ENCODE peak calls at places on chromosome 3, in six cellular contexts. One of them, this sample, is unnamed. For H3K27me3, the result is how much of the 10 kb centered on the place peaks cover.

GRCh38 chr3:144586382-144586781 is 614.8 kb downstream of the DIPK2A start:
- DNase-seq in heart left ventricle: no peak
- DNase-seq in colonic mucosa: no peak
- DNase-seq in testis: no peak
- DNase-seq in psoas muscle: no peak
- DNase-seq in pancreas: no peak
- DNase-seq in this sample: no peak

GRCh38 chr3:140421884-140422283 is 256.0 kb upstream of the TRIM42 start:
- DNase-seq in colonic mucosa: no peak
- DNase-seq in pancreas: no peak
- DNase-seq in heart left ventricle: no peak
- DNase-seq in testis: no peak
- DNase-seq in psoas muscle: no peak
- DNase-seq in this sample: no peak

GRCh38 chr3:114389156-114389555 is 95.3 kb downstream of the TIGIT start:
- DNase-seq in heart left ventricle: no peak
- DNase-seq in testis: no peak
- DNase-seq in colonic mucosa: no peak
- DNase-seq in pancreas: no peak
- DNase-seq in psoas muscle: no peak
- DNase-seq in this sample: no peak

GRCh38 chr3:12541625-12542024 is 3.7 kb downstream of the MKRN2OS start:
- DNase-seq in heart left ventricle: no peak
- DNase-seq in colonic mucosa: no peak
- DNase-seq in psoas muscle: no peak
- DNase-seq in testis: peak
- DNase-seq in pancreas: no peak
- DNase-seq in this sample: no peak

GRCh38 chr3:52532517-52532837 is 1.2 kb downstream of the NT5DC2 start:
- DNase-seq in testis: no peak
- DNase-seq in heart left ventricle: no peak
- DNase-seq in psoas muscle: no peak
- DNase-seq in pancreas: peak
- DNase-seq in colonic mucosa: no peak
- DNase-seq in this sample: peak

GRCh38 chr3:25235033-25235432 is 193.0 kb upstream of the RARB start:
- DNase-seq in heart left ventricle: no peak
- DNase-seq in colonic mucosa: no peak
- DNase-seq in testis: no peak
- DNase-seq in pancreas: no peak
- DNase-seq in psoas muscle: no peak
- DNase-seq in this sample: no peak

GRCh38 chr3:37100411-37100810 is 74.0 kb downstream of the LRRFIP2 start:
- DNase-seq in colonic mucosa: no peak
- DNase-seq in heart left ventricle: no peak
- DNase-seq in pancreas: no peak
- DNase-seq in testis: no peak
- DNase-seq in psoas muscle: no peak
- DNase-seq in this sample: no peak

GRCh38 chr3:57959407-57960173 is 48.6 kb upstream of the FLNB start:
- DNase-seq in pancreas: no peak
- DNase-seq in heart left ventricle: peak
- DNase-seq in colonic mucosa: peak
- DNase-seq in testis: peak
- DNase-seq in psoas muscle: no peak
- DNase-seq in this sample: peak

GRCh38 chr3:51687472-51688205 is 16.6 kb downstream of the TEX264 start:
- DNase-seq in testis: no peak
- DNase-seq in psoas muscle: no peak
- DNase-seq in pancreas: no peak
- DNase-seq in heart left ventricle: peak
- DNase-seq in colonic mucosa: no peak
- DNase-seq in this sample: no peak

GRCh38 chr3:16290007-16290826 is 25.2 kb downstream of the OXNAD1 start:
- DNase-seq in pancreas: no peak
- DNase-seq in testis: peak
- DNase-seq in colonic mucosa: peak
- DNase-seq in heart left ventricle: peak
- DNase-seq in psoas muscle: no peak
- DNase-seq in this sample: peak

GRCh38 chr3:75906555-75907112 is 121.3 kb upstream of the ZNF717 start:
- DNase-seq in heart left ventricle: no peak
- DNase-seq in pancreas: peak
- DNase-seq in testis: peak
- DNase-seq in colonic mucosa: no peak
- DNase-seq in psoas muscle: peak
- DNase-seq in this sample: no peak

GRCh38 chr3:123337226-123337625 is 111.7 kb downstream of the ADCY5 start:
- DNase-seq in pancreas: peak
- DNase-seq in colonic mucosa: no peak
- DNase-seq in heart left ventricle: no peak
- DNase-seq in psoas muscle: no peak
- DNase-seq in testis: no peak
- DNase-seq in this sample: no peak

GRCh38 chr3:122576174-122576940 is 1.1 kb upstream of the PARP15 start:
- DNase-seq in testis: no peak
- DNase-seq in pancreas: no peak
- DNase-seq in heart left ventricle: no peak
- DNase-seq in colonic mucosa: no peak
- DNase-seq in psoas muscle: no peak
- DNase-seq in this sample: no peak

GRCh38 chr3:4904801-4905695 is 74.2 kb upstream of the BHLHE40 start:
- DNase-seq in testis: no peak
- DNase-seq in heart left ventricle: no peak
- DNase-seq in psoas muscle: no peak
- DNase-seq in pancreas: no peak
- DNase-seq in colonic mucosa: peak
- DNase-seq in this sample: no peak

GRCh38 chr3:194466761-194467356 is 19.9 kb downstream of the ATP13A3 start:
- DNase-seq in colonic mucosa: no peak
- DNase-seq in pancreas: no peak
- DNase-seq in psoas muscle: no peak
- DNase-seq in heart left ventricle: no peak
- DNase-seq in testis: no peak
- DNase-seq in this sample: no peak

GRCh38 chr3:141050576-141050912 is 603 bp upstream of the SPSB4 start:
- DNase-seq in testis: no peak
- DNase-seq in psoas muscle: no peak
- DNase-seq in heart left ventricle: peak
- DNase-seq in colonic mucosa: no peak
- DNase-seq in pancreas: no peak
- DNase-seq in this sample: no peak

GRCh38 chr3:161081675-161082462 is 23.3 kb downstream of the B3GALNT1 start:
- DNase-seq in colonic mucosa: no peak
- DNase-seq in psoas muscle: no peak
- DNase-seq in testis: no peak
- DNase-seq in heart left ventricle: peak
- DNase-seq in pancreas: no peak
- DNase-seq in this sample: no peak

GRCh38 chr3:183502782-183503181 is 52.7 kb downstream of the KLHL6 start:
- DNase-seq in testis: peak
- DNase-seq in colonic mucosa: no peak
- DNase-seq in heart left ventricle: no peak
- DNase-seq in pancreas: no peak
- DNase-seq in psoas muscle: no peak
- DNase-seq in this sample: no peak

GRCh38 chr3:115832265-115832664 is 209.0 kb downstream of the GAP43 start:
- DNase-seq in pancreas: no peak
- DNase-seq in testis: no peak
- DNase-seq in psoas muscle: no peak
- DNase-seq in heart left ventricle: no peak
- DNase-seq in colonic mucosa: no peak
- DNase-seq in this sample: no peak

GRCh38 chr3:65922441-65922840 is 116.3 kb downstream of the MAGI1 start:
- DNase-seq in pancreas: no peak
- DNase-seq in heart left ventricle: no peak
- DNase-seq in psoas muscle: no peak
- DNase-seq in colonic mucosa: no peak
- DNase-seq in testis: no peak
- DNase-seq in this sample: no peak

GRCh38 chr3:40340541-40341170 is 31.1 kb downstream of the EIF1B start:
- DNase-seq in pancreas: no peak
- DNase-seq in psoas muscle: no peak
- DNase-seq in heart left ventricle: no peak
- DNase-seq in testis: no peak
- DNase-seq in colonic mucosa: no peak
- DNase-seq in this sample: no peak

GRCh38 chr3:122030381-122031122 is 8.5 kb upstream of the ILDR1 start:
- DNase-seq in psoas muscle: no peak
- DNase-seq in heart left ventricle: no peak
- DNase-seq in colonic mucosa: no peak
- DNase-seq in pancreas: no peak
- DNase-seq in testis: no peak
- DNase-seq in this sample: no peak

GRCh38 chr3:114380233-114380645 is 86.4 kb downstream of the TIGIT start:
- DNase-seq in testis: peak
- DNase-seq in pancreas: no peak
- DNase-seq in psoas muscle: peak
- DNase-seq in heart left ventricle: peak
- DNase-seq in colonic mucosa: peak
- DNase-seq in this sample: peak

GRCh38 chr3:72665701-72666443 is 182.4 kb downstream of the SHQ1 start:
- DNase-seq in heart left ventricle: no peak
- DNase-seq in testis: peak
- DNase-seq in colonic mucosa: peak
- DNase-seq in pancreas: no peak
- DNase-seq in psoas muscle: no peak
- DNase-seq in this sample: no peak
- TF ChIP-seq CTCF in heart left ventricle: peak
- TF ChIP-seq CTCF in testis: peak
- TF ChIP-seq CTCF in colonic mucosa: peak
- TF ChIP-seq CTCF in pancreas: peak
- TF ChIP-seq CTCF in psoas muscle: peak
- TF ChIP-seq CTCF in this sample: peak

GRCh38 chr3:181727122-181728036 is 15.7 kb downstream of the SOX2 start:
- DNase-seq in pancreas: no peak
- DNase-seq in heart left ventricle: no peak
- DNase-seq in colonic mucosa: no peak
- DNase-seq in psoas muscle: no peak
- DNase-seq in testis: no peak
- DNase-seq in this sample: no peak
- H3K27me3 ChIP-seq in pancreas: under half
- H3K27me3 ChIP-seq in heart left ventricle: half or more
- H3K27me3 ChIP-seq in colonic mucosa: half or more
- H3K27me3 ChIP-seq in psoas muscle: under half
- H3K27me3 ChIP-seq in testis: under half
- H3K27me3 ChIP-seq in this sample: under half

DNA sequence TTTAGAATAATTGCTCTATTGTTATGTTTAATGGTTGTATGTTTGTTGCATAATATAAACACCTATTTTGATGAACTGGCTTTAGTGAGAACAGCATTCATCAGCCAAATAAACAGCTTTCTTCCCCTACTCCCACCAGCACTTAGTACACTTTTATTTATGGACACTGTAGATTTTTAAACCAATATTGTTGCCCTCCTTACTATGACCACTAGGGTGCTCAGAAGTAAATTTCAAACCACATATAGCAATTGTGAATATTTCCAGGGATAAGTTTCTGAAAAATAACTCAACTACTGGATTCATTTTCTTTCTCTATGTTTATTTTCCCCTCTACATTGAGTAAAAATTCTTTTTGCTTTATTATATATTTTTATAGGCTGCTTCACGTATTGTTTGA is 84.7 kb upstream of the PTX3 start:
- DNase-seq in colonic mucosa: no peak
- DNase-seq in psoas muscle: no peak
- DNase-seq in testis: no peak
- DNase-seq in heart left ventricle: no peak
- DNase-seq in pancreas: no peak
- DNase-seq in this sample: no peak
- TF ChIP-seq CTCF in colonic mucosa: no peak
- TF ChIP-seq CTCF in psoas muscle: no peak
- TF ChIP-seq CTCF in testis: no peak
- TF ChIP-seq CTCF in heart left ventricle: no peak
- TF ChIP-seq CTCF in pancreas: no peak
- TF ChIP-seq CTCF in this sample: no peak

DNA sequence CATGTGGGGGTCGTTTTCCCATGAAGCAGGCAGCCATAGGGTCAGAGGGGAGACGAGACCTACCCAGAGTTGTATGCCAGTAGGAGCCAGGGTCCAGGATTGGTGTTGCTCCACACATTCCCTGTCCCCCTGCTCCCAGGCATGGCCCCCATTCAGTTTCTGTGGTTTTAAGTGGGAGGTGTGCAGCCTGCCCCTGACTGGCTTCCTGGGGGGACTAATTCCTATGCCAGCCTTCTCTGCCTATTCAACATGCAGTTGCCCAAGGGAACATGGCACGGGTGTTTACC is 126.3 kb downstream of the EEFSEC start:
- DNase-seq in heart left ventricle: no peak
- DNase-seq in testis: no peak
- DNase-seq in pancreas: no peak
- DNase-seq in colonic mucosa: no peak
- DNase-seq in psoas muscle: no peak
- DNase-seq in this sample: no peak
- H3K27me3 ChIP-seq in heart left ventricle: under half
- H3K27me3 ChIP-seq in testis: under half
- H3K27me3 ChIP-seq in pancreas: under half
- H3K27me3 ChIP-seq in colonic mucosa: under half
- H3K27me3 ChIP-seq in psoas muscle: under half
- H3K27me3 ChIP-seq in this sample: under half

GRCh38 chr3:77189258-77189657 is 149.4 kb downstream of the ROBO2 start:
- DNase-seq in heart left ventricle: no peak
- DNase-seq in psoas muscle: no peak
- DNase-seq in pancreas: no peak
- DNase-seq in colonic mucosa: no peak
- DNase-seq in testis: no peak
- DNase-seq in this sample: no peak
- TF ChIP-seq CTCF in heart left ventricle: no peak
- TF ChIP-seq CTCF in psoas muscle: no peak
- TF ChIP-seq CTCF in pancreas: no peak
- TF ChIP-seq CTCF in colonic mucosa: no peak
- TF ChIP-seq CTCF in testis: no peak
- TF ChIP-seq CTCF in this sample: no peak

DNA sequence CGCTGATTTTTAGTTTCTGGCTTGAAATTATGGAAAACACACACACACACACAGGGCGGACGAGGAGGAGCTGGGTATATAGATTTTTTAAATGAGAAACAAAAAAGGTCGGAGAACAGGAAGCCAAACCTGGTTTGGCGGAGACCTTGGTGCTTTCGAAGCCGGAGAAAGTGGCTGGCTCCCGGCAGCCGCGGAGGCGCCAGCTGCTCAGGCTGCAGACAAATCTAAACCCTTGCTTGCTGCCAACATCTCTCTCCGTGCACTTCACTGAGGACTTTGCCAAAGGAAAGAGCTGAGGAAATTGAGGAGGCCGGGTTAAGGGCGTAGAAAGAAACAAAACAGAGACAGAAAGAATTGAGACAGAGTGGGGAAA is 2.1 kb downstream of the ZIC1 start:
- DNase-seq in colonic mucosa: no peak
- DNase-seq in pancreas: no peak
- DNase-seq in testis: no peak
- DNase-seq in psoas muscle: no peak
- DNase-seq in heart left ventricle: no peak
- DNase-seq in this sample: no peak
- H3K27me3 ChIP-seq in colonic mucosa: half or more
- H3K27me3 ChIP-seq in pancreas: under half
- H3K27me3 ChIP-seq in testis: under half
- H3K27me3 ChIP-seq in psoas muscle: under half
- H3K27me3 ChIP-seq in heart left ventricle: half or more
- H3K27me3 ChIP-seq in this sample: half or more

GRCh38 chr3:48664313-48664644 is 1.6 kb upstream of the CELSR3 start:
- DNase-seq in psoas muscle: no peak
- DNase-seq in testis: no peak
- DNase-seq in heart left ventricle: no peak
- DNase-seq in pancreas: no peak
- DNase-seq in colonic mucosa: no peak
- DNase-seq in this sample: no peak
- TF ChIP-seq CTCF in psoas muscle: peak
- TF ChIP-seq CTCF in testis: no peak
- TF ChIP-seq CTCF in heart left ventricle: no peak
- TF ChIP-seq CTCF in pancreas: no peak
- TF ChIP-seq CTCF in colonic mucosa: no peak
- TF ChIP-seq CTCF in this sample: no peak